ENCODE peak calls at places on chromosomes 2 and 18, in four cellular contexts. W is lower lobe of right lung, C is HCT116, D is neural progenitor cell. O is an unnamed sample.

GRCh38 chr2:54568876-54569298 is 112.8 kb downstream of the SPTBN1 start:
- DNase-seq in D (peak; percentile 13), W (no peak), C (no peak), O (no peak)

GRCh38 chr2:143522699-143523098 is 393.5 kb downstream of the ARHGAP15 start:
- DNase-seq in D (no peak), C (no peak), W (no peak), O (no peak)

GRCh38 chr18:21672868-21673267 is 31.7 kb downstream of the ABHD3 start:
- DNase-seq in D (no peak), C (peak; percentile 93), W (no peak), O (no peak)

GRCh38 chr18:59054892-59055291 is 84.8 kb upstream of the SEC11C start:
- DNase-seq in C (no peak), D (no peak), W (no peak), O (no peak)

GRCh38 chr18:23828426-23828825 is 139.2 kb downstream of the LAMA3 start:
- DNase-seq in D (no peak), W (no peak), C (peak; percentile 67), O (no peak)

GRCh38 chr2:216578325-216578724 is 54.9 kb upstream of the IGFBP2 start:
- DNase-seq in C (no peak), W (no peak), D (no peak), O (no peak)

GRCh38 chr18:10850216-10850615 is 299.2 kb downstream of the PIEZO2 start:
- DNase-seq in W (no peak), C (no peak), D (no peak), O (no peak)

GRCh38 chr18:48300463-48300961 is 108.7 kb downstream of the ZBTB7C start:
- DNase-seq in C (no peak), D (peak; percentile 67), W (peak; percentile 72), O (no peak)

GRCh38 chr18:35369126-35369525 is 8.0 kb downstream of the ZNF396 start:
- DNase-seq in C (no peak), W (no peak), D (no peak), O (no peak)

GRCh38 chr2:231937057-231937456 is 10.9 kb upstream of the NPPC start:
- DNase-seq in D (no peak), W (no peak), C (no peak), O (no peak)

GRCh38 chr2:209943776-209944175 is 58.7 kb upstream of the RPE start:
- DNase-seq in W (no peak), D (no peak), C (no peak), O (no peak)

GRCh38 chr18:57544958-57545661 is 41.4 kb downstream of the FECH start:
- DNase-seq in D (no peak), C (no peak), W (no peak), O (no peak)

GRCh38 chr2:232586943-232587342 is 36.5 kb downstream of the EIF4E2 start:
- DNase-seq in C (no peak), D (no peak), W (no peak), O (no peak)

GRCh38 chr2:11419781-11420180 is 46.2 kb downstream of the E2F6 start:
- DNase-seq in W (no peak), D (no peak), C (no peak), O (no peak)

GRCh38 chr18:12686100-12686499 is 16.4 kb downstream of the CEP76 start:
- DNase-seq in C (peak; percentile 22), D (no peak), W (no peak), O (no peak)
- TF ChIP-seq CTCF in C (peak; percentile 37), D (no peak), W (no peak), O (no peak)

DNA sequence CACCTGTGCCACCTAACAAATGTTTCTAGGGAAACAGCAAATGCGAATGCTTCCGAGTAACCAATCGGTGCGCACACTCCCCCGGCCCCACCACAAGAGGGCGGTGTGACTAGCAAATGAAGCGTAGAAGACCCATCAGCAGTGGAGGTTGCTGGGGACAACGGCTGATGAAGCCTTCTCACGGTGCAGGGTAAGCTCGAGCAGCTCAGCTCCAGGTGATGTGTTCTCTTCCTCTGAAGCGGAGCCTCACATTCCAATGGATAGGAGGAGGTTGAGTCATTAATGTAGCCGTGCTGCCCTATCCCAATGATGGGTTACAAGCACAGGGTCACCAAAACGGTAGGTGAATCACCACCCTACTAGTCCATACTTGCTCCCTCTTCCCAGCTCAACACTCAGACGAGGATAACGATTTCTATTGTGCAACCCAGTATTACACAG is 127.6 kb upstream of the TWIST2 start:
- DNase-seq in D (peak; percentile 77), C (peak; percentile 52), W (peak; percentile 69), O (no peak)
- TF ChIP-seq CTCF in D (peak; percentile 80), C (peak; percentile 73), W (peak; percentile 79), O (peak; percentile 93)

GRCh38 chr2:23379220-23379695 is 5.7 kb upstream of the KLHL29 start:
- DNase-seq in C (no peak), W (no peak), D (no peak), O (no peak)
- TF ChIP-seq CTCF in C (no peak), W (no peak), D (no peak), O (no peak)

DNA sequence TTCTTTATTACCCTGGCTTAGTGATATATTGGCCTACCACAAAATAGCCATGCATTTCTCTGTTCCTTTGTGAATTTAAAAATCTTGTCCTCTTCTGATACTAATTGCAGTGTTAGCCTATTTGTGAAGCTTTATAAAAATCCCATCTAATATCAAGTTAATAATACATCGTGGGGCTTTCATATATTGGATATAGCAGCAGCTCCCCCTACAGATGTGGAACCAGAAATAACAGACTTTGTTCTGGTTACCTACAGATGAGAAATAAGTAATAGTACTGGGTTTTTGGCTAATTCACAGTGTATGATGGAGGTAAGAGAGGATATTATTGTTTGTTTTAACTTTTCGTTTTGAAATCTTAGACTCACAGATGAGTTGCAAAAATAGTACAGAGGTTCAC is 1661.7 kb upstream of the PIK3C3 start:
- DNase-seq in W (no peak), C (no peak), D (peak; percentile 44), O (no peak)
- TF ChIP-seq CTCF in W (peak; percentile 24), C (no peak), D (peak; percentile 67), O (no peak)

DNA sequence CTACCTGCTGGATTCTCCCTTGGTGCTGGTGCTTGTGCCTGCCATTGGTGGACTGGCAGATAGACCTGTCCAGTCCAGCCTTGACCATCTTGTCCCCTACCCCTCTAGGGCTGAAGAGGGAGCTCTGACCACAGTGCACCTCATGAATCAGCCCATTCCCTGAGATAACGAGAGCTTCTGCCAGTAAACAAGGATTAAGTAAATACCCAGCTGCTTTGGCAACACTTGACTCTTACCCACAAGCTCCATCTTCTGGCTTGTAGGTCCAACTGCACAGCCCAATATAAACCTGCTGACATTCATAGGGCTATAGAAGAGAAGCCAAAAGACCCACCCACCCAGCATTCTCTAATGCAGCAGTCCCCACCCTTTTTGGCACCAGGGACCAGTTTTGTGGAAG is 186.4 kb downstream of the PIK3C3 start:
- DNase-seq in W (no peak), D (no peak), C (no peak), O (no peak)
- TF ChIP-seq CTCF in W (no peak), D (peak; percentile 9), C (no peak), O (no peak)

GRCh38 chr2:14634885-14635871 is 2.7 kb downstream of the LRATD1 start:
- DNase-seq in W (peak; percentile 77), C (no peak), D (peak; percentile 67), O (no peak)
- TF ChIP-seq CTCF in W (no peak), C (no peak), D (peak; percentile 18), O (no peak)